ENCODE peak calls at places on chromosomes 12 and 14, in six cellular contexts. G is GM03348; L is stimulated activated CD8-positive, alpha-beta memory T cell treated with anti-CD3 and anti-CD28 coated beads, Interleukin-12 subunit alpha, Interleukin-12 subunit beta, amount 100 ng/mL, for 1 hour; E is NCI-H1092; P is HS-5; O is EL. W is an unnamed sample.

GRCh38 chr12:57233357-57234232 is 4.1 kb downstream of the SHMT2 start:
- DNase-seq in G (no peak), L (no peak), E (no peak), P (no peak), O (no peak), W (no peak)

GRCh38 chr14:33842299-33842698 is 108.6 kb downstream of the EGLN3 start:
- DNase-seq in G (no peak), L (no peak), E (no peak), P (no peak), O (no peak), W (peak; percentile 40)

GRCh38 chr12:124741211-124741610 is 122.5 kb downstream of the SCARB1 start:
- DNase-seq in G (no peak), L (no peak), E (no peak), P (no peak), O (no peak), W (no peak)

GRCh38 chr12:121240484-121241202 is 30.7 kb downstream of the P2RX4 start:
- DNase-seq in G (no peak), L (peak; percentile 86), E (no peak), P (no peak), O (no peak), W (no peak)

GRCh38 chr12:68491204-68491960 is 119.3 kb upstream of the RAP1B start:
- DNase-seq in G (no peak), L (no peak), E (no peak), P (no peak), O (no peak), W (no peak)

GRCh38 chr12:120980800-120981368 is 2.5 kb downstream of the HNF1A start:
- DNase-seq in G (no peak), L (no peak), E (no peak), P (no peak), O (no peak), W (no peak)

GRCh38 chr12:115661103-115661502 is 616.4 kb downstream of the MED13L start:
- DNase-seq in G (peak; percentile 17), L (no peak), E (no peak), P (no peak), O (peak; percentile 25), W (no peak)

GRCh38 chr12:52533686-52534470 is 13.7 kb upstream of the KRT5 start:
- DNase-seq in G (no peak), L (no peak), E (no peak), P (no peak), O (no peak), W (no peak)